ENCODE peak calls at places on chromosomes 2 and 18, in six cellular contexts. J is AG04450; I is left lung; Q is Panc1; Z is CD4-positive, alpha-beta T cell; N is neural progenitor cell. B is an unnamed sample.

GRCh38 chr18:23311346-23312103 is 141.6 kb upstream of the RIOK3 start:
- DNase-seq in J (peak; percentile 76), I (no peak), Q (no peak), Z (no peak), N (no peak), B (no peak)

GRCh38 chr18:69233465-69234054 is 167.1 kb upstream of the DOK6 start:
- DNase-seq in J (no peak), I (no peak), Q (no peak), Z (no peak), N (no peak), B (no peak)

GRCh38 chr2:202813387-202813786 is 58.2 kb downstream of the ICA1L start:
- DNase-seq in J (no peak), I (no peak), Q (no peak), Z (no peak), N (no peak), B (no peak)

GRCh38 chr2:122136071-122136470 is 380.6 kb downstream of the TSN start:
- DNase-seq in J (no peak), I (no peak), Q (peak; percentile 4), Z (no peak), N (peak; percentile 47), B (no peak)

GRCh38 chr2:240437181-240437860 is 1.9 kb downstream of the GPC1 start:
- DNase-seq in J (no peak), I (peak; percentile 61), Q (no peak), Z (no peak), N (no peak), B (no peak)

GRCh38 chr2:102179788-102180686 is 6.8 kb upstream of the IL1RL2 start:
- DNase-seq in J (no peak), I (no peak), Q (no peak), Z (no peak), N (no peak), B (no peak)

GRCh38 chr18:5519448-5520362 is 24.1 kb downstream of the EPB41L3 start:
- DNase-seq in J (no peak), I (no peak), Q (no peak), Z (no peak), N (peak; percentile 16), B (no peak)

GRCh38 chr2:172226244-172227061 is 123.8 kb upstream of the DLX2 start:
- DNase-seq in J (no peak), I (no peak), Q (no peak), Z (peak; percentile 7), N (no peak), B (no peak)

GRCh38 chr2:46098606-46099005 is 198.6 kb upstream of the EPAS1 start:
- DNase-seq in J (peak; percentile 68), I (no peak), Q (no peak), Z (no peak), N (no peak), B (no peak)

GRCh38 chr2:127776122-127776780 is 34.7 kb downstream of the WDR33 start:
- DNase-seq in J (no peak), I (no peak), Q (no peak), Z (no peak), N (no peak), B (no peak)

GRCh38 chr2:30800159-30800558 is 7.1 kb downstream of the CAPN13 start:
- DNase-seq in J (no peak), I (no peak), Q (no peak), Z (no peak), N (no peak), B (no peak)

GRCh38 chr2:177295479-177295878 is 31.0 kb upstream of the NFE2L2 start:
- DNase-seq in J (peak; percentile 58), I (no peak), Q (no peak), Z (no peak), N (no peak), B (no peak)

GRCh38 chr2:20064421-20064820 is 13.0 kb upstream of the LAPTM4A start:
- DNase-seq in J (no peak), I (no peak), Q (no peak), Z (no peak), N (no peak), B (no peak)

GRCh38 chr2:156322681-156323211 is 9.8 kb downstream of the NR4A2 start:
- DNase-seq in J (no peak), I (peak; percentile 73), Q (no peak), Z (no peak), N (peak; percentile 62), B (no peak)

GRCh38 chr2:213021971-213022899 is 129.2 kb downstream of the IKZF2 start:
- DNase-seq in J (no peak), I (no peak), Q (no peak), Z (no peak), N (no peak), B (no peak)

GRCh38 chr2:132400169-132400900 is 16.3 kb upstream of the GPR39 start:
- DNase-seq in J (peak; percentile 18), I (no peak), Q (no peak), Z (no peak), N (no peak), B (no peak)

GRCh38 chr2:228105526-228106250 is 75.8 kb downstream of the SPHKAP start:
- DNase-seq in J (no peak), I (no peak), Q (no peak), Z (no peak), N (no peak), B (no peak)

GRCh38 chr2:191218292-191218898 is 26.8 kb upstream of the MYO1B start:
- DNase-seq in J (peak; percentile 80), I (no peak), Q (peak; percentile 88), Z (no peak), N (peak; percentile 88), B (no peak)

GRCh38 chr18:60508108-60508507 is 135.5 kb upstream of the MC4R start:
- DNase-seq in J (no peak), I (no peak), Q (no peak), Z (no peak), N (no peak), B (no peak)

GRCh38 chr2:178871536-178871935 is 64.3 kb upstream of the TTN start:
- DNase-seq in J (no peak), I (no peak), Q (no peak), Z (no peak), N (no peak), B (no peak)

GRCh38 chr2:20421988-20422678 is 24.7 kb upstream of the RHOB start:
- DNase-seq in J (peak; percentile 41), I (peak; percentile 92), Q (no peak), Z (no peak), N (no peak), B (no peak)

GRCh38 chr2:210428415-210429179 is 48.0 kb downstream of the LANCL1 start:
- DNase-seq in J (no peak), I (no peak), Q (no peak), Z (no peak), N (no peak), B (no peak)

GRCh38 chr2:216792222-216793001 is 67.5 kb downstream of the TNP1 start:
- DNase-seq in J (no peak), I (no peak), Q (no peak), Z (no peak), N (peak; percentile 62), B (no peak)

GRCh38 chr18:45802814-45803492 is 22.5 kb upstream of the SIGLEC15 start:
- DNase-seq in J (peak; percentile 95), I (no peak), Q (peak; percentile 84), Z (no peak), N (no peak), B (no peak)

GRCh38 chr2:56801770-56802169 is 618.0 kb downstream of the CCDC85A start:
- DNase-seq in J (no peak), I (no peak), Q (no peak), Z (no peak), N (no peak), B (no peak)

GRCh38 chr2:95004702-95005101 is 20.8 kb upstream of the MAL start:
- DNase-seq in J (no peak), I (no peak), Q (no peak), Z (no peak), N (no peak), B (no peak)

GRCh38 chr2:71923887-71924533 is 223.7 kb downstream of the CYP26B1 start:
- DNase-seq in J (peak; percentile 18), I (no peak), Q (peak; percentile 61), Z (peak; percentile 15), N (peak; percentile 91), B (peak; percentile 59)

GRCh38 chr18:21634588-21635199 is 22.6 kb downstream of the SNRPD1 start:
- DNase-seq in J (no peak), I (no peak), Q (no peak), Z (no peak), N (no peak), B (no peak)

GRCh38 chr2:71666094-71666474 is 212.7 kb downstream of the DYSF start:
- DNase-seq in J (no peak), I (no peak), Q (no peak), Z (no peak), N (no peak), B (no peak)

GRCh38 chr2:219475697-219476604 is 22.7 kb upstream of the GMPPA start:
- DNase-seq in J (no peak), I (peak; percentile 90), Q (no peak), Z (peak; percentile 49), N (peak; percentile 79), B (peak; percentile 41)
- H3K27ac ChIP-seq in J (peak overlapping the region; percentile 73), I (no peak overlapping the region), Q (no peak overlapping the region), Z (no peak overlapping the region), N (no peak overlapping the region), B (no peak overlapping the region)

DNA sequence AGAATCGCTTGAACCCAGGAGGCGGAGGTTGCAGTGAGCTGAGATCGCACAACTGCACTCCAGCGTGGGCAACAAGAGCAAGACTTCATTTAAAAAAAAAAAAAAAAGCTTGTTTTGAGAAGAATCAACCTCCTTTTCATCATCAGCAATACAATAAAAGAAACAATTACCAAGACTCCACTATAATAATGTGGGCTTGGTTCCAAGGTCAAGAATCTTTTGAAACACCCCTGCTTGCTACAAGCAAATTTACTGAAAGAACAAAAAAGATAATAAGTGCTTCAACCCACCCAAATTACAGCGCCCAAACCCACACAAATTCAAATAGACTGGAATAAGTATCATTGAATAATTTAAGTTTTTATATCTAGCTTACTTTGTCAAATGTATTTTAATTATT is 33.6 kb upstream of the MAPRE3 start:
- DNase-seq in J (no peak), I (no peak), Q (no peak), Z (no peak), N (no peak), B (no peak)
- H3K27ac ChIP-seq in J (no peak overlapping the region), I (no peak overlapping the region), Q (no peak overlapping the region), Z (no peak overlapping the region), N (no peak overlapping the region), B (no peak overlapping the region)

GRCh38 chr2:24201496-24201895 is 26.6 kb downstream of the FAM228A start:
- DNase-seq in J (no peak), I (no peak), Q (no peak), Z (no peak), N (no peak), B (no peak)

GRCh38 chr2:24204505-24204904 is 29.7 kb downstream of the FAM228A start:
- DNase-seq in J (no peak), I (no peak), Q (no peak), Z (no peak), N (no peak), B (no peak)

GRCh38 chr2:24200799-24201198 is 25.9 kb downstream of the FAM228A start:
- DNase-seq in J (no peak), I (no peak), Q (no peak), Z (no peak), N (no peak), B (no peak)

GRCh38 chr2:24203787-24204150 is 28.9 kb downstream of the FAM228A start:
- DNase-seq in J (no peak), I (no peak), Q (no peak), Z (no peak), N (no peak), B (peak; percentile 57)

GRCh38 chr2:24203029-24203786 is 28.4 kb downstream of the FAM228A start:
- DNase-seq in J (no peak), I (no peak), Q (no peak), Z (no peak), N (peak; percentile 35), B (no peak)
- H3K27ac ChIP-seq in J (no peak overlapping the region), I (no peak overlapping the region), Q (no peak overlapping the region), Z (no peak overlapping the region), N (no peak overlapping the region), B (no peak overlapping the region)

GRCh38 chr2:232632229-232632903 is 1.0 kb upstream of the EFHD1 start:
- DNase-seq in J (no peak), I (peak; percentile 30), Q (no peak), Z (no peak), N (no peak), B (no peak)
- H3K27ac ChIP-seq in J (no peak overlapping the region), I (peak overlapping the region; percentile 20), Q (peak overlapping the region; percentile 66), Z (no peak overlapping the region), N (no peak overlapping the region), B (peak overlapping the region; percentile 97)

B was measured in caudate nucleus.